ENCODE peak calls at places on chromosomes 2 and 18, in five cellular contexts. Y, O, X, D and H are unnamed samples.

GRCh38 chr2:227615181-227615580 is 541 bp upstream of the SCYGR3 start:
- DNase-seq in Y (no peak), O (no peak), X (no peak), D (no peak), H (no peak)

GRCh38 chr2:5385596-5385995 is 306.6 kb upstream of the SOX11 start:
- DNase-seq in Y (no peak), O (no peak), X (no peak), D (no peak), H (no peak)

GRCh38 chr2:107525420-107525819 is 301.3 kb upstream of the RGPD4 start:
- DNase-seq in Y (no peak), O (peak; percentile 18), X (no peak), D (no peak), H (no peak)

GRCh38 chr2:172623249-172623965 is 67.5 kb downstream of the PDK1 start:
- DNase-seq in Y (no peak), O (peak; percentile 89), X (no peak), D (no peak), H (no peak)

GRCh38 chr2:85247591-85247990 is 80.2 kb downstream of the TGOLN2 start:
- DNase-seq in Y (no peak), O (no peak), X (no peak), D (no peak), H (no peak)

GRCh38 chr2:163794635-163795034 is 58.8 kb upstream of the FIGN start:
- DNase-seq in Y (no peak), O (no peak), X (no peak), D (no peak), H (no peak)

GRCh38 chr2:223815186-223815883 is 22.0 kb downstream of the AP1S3 start:
- DNase-seq in Y (no peak), O (peak; percentile 92), X (no peak), D (peak; percentile 97), H (no peak)

GRCh38 chr2:226644342-226644957 is 155.2 kb downstream of the IRS1 start:
- DNase-seq in Y (no peak), O (peak; percentile 87), X (no peak), D (no peak), H (peak; percentile 33)

GRCh38 chr2:85511008-85511895 is 27.7 kb upstream of the MAT2A start:
- DNase-seq in Y (no peak), O (peak; percentile 19), X (no peak), D (peak; percentile 75), H (no peak)

DNA sequence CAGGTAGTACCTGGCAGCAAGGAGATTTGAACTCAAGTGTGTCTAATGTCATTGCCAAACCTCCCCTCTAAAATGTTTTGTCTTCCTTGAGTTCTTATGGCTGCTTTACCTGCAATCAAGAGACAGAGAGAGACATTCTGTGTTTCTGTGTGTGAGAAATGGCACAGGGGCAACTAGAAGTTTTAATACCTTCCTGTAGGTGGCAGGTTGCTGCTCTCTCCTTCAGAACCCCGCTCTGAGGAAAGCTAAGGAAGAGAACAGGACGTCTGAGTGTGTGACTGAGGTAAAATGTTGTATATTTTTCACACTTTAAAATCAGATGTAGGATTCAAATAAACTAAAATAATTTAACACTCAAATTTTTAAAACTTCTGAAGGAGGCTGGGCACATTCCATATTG is 19.2 kb downstream of the DTNA start:
- DNase-seq in Y (no peak), O (no peak), X (no peak), D (peak; percentile 24), H (no peak)
- TF ChIP-seq CTCF in Y (peak; percentile 42), O (peak; percentile 54), X (no peak), D (peak; percentile 47), H (peak; percentile 58)

GRCh38 chr2:196990092-196990491 is 63.6 kb upstream of the PGAP1 start:
- DNase-seq in Y (no peak), O (no peak), X (no peak), D (no peak), H (no peak)

GRCh38 chr2:196987298-196987653 is 60.8 kb upstream of the PGAP1 start:
- DNase-seq in Y (no peak), O (peak; percentile 33), X (no peak), D (no peak), H (no peak)

GRCh38 chr2:196987654-196988364 is 61.3 kb upstream of the PGAP1 start:
- DNase-seq in Y (no peak), O (peak; percentile 98), X (no peak), D (peak; percentile 98), H (no peak)

GRCh38 chr2:196989496-196989895 is 63.0 kb upstream of the PGAP1 start:
- DNase-seq in Y (no peak), O (no peak), X (no peak), D (no peak), H (no peak)

GRCh38 chr2:196988599-196988998 is 62.1 kb upstream of the PGAP1 start:
- DNase-seq in Y (no peak), O (no peak), X (no peak), D (no peak), H (no peak)
- H3K4me1 ChIP-seq in Y (peaks cover 4% of the 10 kb centered on the region), O (peaks cover 4% of the 10 kb centered on the region), X (no peaks in the 10 kb centered on the region), D (peaks cover 18% of the 10 kb centered on the region), H (peaks cover 18% of the 10 kb centered on the region)

GRCh38 chr2:6855860-6856547 is 9.7 kb downstream of the CMPK2 start:
- DNase-seq in Y (no peak), O (no peak), X (no peak), D (no peak), H (no peak)

GRCh38 chr2:6856548-6856920 is 9.2 kb downstream of the CMPK2 start:
- DNase-seq in Y (no peak), O (no peak), X (no peak), D (no peak), H (no peak)

GRCh38 chr2:6846967-6847695 is 18.6 kb downstream of the CMPK2 start:
- DNase-seq in Y (no peak), O (no peak), X (no peak), D (no peak), H (no peak)

GRCh38 chr2:6846540-6846939 is 19.2 kb downstream of the CMPK2 start:
- DNase-seq in Y (no peak), O (no peak), X (no peak), D (no peak), H (no peak)

DNA sequence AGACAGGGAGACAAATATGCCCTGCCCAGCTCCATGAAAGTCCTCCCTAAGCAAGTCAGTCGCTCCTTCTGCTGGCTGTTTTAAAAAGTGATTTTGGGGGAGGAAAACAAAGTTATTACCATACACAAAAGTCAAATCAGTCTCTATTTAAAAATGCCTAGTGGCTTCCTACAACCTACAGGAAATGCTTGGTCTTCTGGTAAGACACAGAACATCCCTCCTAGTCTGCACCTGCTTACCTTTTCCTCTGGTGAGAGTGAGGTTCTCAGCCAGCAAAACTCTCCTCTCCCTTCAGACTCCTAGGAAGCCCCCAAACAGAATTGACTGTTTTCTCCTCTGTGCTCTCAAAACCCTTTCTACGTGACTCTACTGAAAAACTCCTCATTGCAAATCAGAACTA is 13.5 kb downstream of the CMPK2 start:
- DNase-seq in Y (no peak), O (no peak), X (no peak), D (no peak), H (no peak)
- H3K4me3 ChIP-seq in Y (no peak overlapping the region), O (no peak overlapping the region), X (no peak overlapping the region), D (no peak overlapping the region), H (no peak overlapping the region)

DNA sequence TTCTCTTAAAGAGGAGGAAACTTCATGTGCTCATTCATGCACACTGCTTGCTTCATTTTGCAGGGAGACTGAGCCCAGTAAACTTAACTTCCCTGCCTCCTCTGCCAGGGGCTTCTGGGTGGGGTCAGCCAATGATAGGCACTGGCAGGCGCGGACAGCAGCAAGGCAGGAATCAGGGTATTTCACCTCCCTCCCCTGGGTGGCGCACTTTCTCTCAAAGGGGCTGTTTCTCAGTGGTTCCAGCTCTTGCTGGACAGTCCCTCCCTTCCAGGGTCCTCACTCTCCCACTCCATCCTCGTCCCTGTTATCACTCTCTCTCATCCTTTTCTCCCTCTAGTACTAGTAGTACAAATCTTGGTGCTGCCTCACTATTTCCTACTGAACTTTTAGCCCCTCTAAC is 320.5 kb upstream of the ZNF521 start:
- DNase-seq in Y (no peak), O (no peak), X (no peak), D (no peak), H (no peak)
- TF ChIP-seq CTCF in Y (no peak), O (no peak), X (no peak), D (no peak), H (no peak)

GRCh38 chr2:206990335-206990734 is 51.0 kb downstream of the CPO start:
- DNase-seq in Y (no peak), O (peak; percentile 61), X (no peak), D (no peak), H (no peak)

GRCh38 chr2:206986943-206987342 is 47.6 kb downstream of the CPO start:
- DNase-seq in Y (no peak), O (no peak), X (no peak), D (no peak), H (no peak)

GRCh38 chr2:206988884-206989283 is 49.6 kb downstream of the CPO start:
- DNase-seq in Y (no peak), O (no peak), X (no peak), D (no peak), H (no peak)

GRCh38 chr2:206987810-206988209 is 48.5 kb downstream of the CPO start:
- DNase-seq in Y (no peak), O (no peak), X (no peak), D (no peak), H (no peak)

DNA sequence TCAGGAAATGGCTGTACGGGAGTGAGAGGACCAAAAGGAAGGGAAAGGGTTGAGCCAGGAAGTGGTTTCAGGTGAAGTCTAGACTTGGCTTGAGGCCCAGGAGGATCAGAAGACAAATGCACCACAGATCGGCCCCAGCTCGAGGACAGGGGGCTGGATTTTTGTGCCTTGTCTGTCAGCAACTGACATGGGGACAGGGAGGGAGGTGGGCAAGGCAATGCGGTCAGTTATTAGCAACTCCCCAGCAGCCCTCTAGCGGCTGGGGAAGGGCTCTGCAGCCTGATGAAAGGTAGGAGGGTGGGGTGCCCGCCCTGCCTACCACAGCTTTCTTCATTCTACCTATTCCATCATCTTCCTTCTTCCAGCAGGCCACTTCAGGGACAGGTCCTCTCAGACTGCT is 50.0 kb downstream of the CPO start:
- DNase-seq in Y (no peak), O (no peak), X (no peak), D (peak; percentile 19), H (peak; percentile 25)
- H3K4me1 ChIP-seq in Y (no peaks in the 10 kb centered on the region), O (peaks cover 7% of the 10 kb centered on the region), X (peaks cover 2% of the 10 kb centered on the region), D (no peaks in the 10 kb centered on the region), H (peaks cover 5% of the 10 kb centered on the region)

DNA sequence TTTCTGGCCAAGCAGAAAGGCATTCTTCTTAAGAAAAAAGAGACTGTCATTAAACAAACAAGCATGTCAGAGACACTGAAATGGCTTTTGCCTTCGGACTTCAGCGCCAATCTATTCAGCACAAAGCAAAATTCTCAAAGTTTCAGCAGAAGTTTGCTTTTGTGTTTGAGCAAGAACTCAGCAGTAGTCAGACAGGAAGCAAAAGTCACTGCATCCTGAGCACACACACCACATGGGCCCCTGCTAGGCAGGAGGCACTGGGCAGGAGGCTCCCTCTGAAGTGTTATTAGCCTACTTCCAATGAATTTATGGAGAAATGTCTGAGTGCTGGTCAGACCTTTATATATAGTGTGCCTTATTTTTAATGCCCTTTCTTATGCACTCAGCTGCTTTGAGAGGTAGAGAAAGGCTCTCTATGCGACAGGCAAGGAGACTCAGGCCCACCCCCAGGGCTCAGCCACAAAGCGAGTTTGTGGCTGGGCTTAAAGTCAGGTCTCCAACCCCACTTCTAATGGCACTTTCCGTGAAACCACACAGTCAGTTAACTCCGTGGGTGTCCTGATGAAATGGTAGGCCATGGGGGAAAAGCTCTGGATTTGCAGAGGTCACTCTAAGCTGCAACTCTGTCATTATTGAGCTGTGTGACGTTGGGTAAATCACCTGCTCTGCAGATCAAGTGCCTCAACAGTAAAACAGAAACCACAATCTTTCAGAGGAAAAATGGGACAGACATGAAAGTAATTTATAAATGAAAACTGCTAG is 161.0 kb upstream of the TMEM200C start:
- DNase-seq in Y (no peak), O (peak; percentile 77), X (no peak), D (peak; percentile 77), H (no peak)
- H3K4me3 ChIP-seq in Y (no peak overlapping the region), O (no peak overlapping the region), X (no peak overlapping the region), D (no peak overlapping the region), H (no peak overlapping the region)